ENCODE peak calls at places on chromosomes 16 and 17, in five cellular contexts. B is sigmoid colon, P is stomach, U is GM12878, H is transverse colon. V is an unnamed sample.

GRCh38 chr17:2238432-2239169 is 65.0 kb downstream of the SMG6 start:
- DNase-seq in B (peak; percentile 78), P (no peak), U (peak; percentile 86), H (peak; percentile 34), V (no peak)

GRCh38 chr16:57778658-57779057 is 23.6 kb downstream of the KIFC3 start:
- DNase-seq in B (no peak), P (no peak), U (no peak), H (no peak), V (no peak)

GRCh38 chr17:43431741-43432523 is 33.1 kb downstream of the ARL4D start:
- DNase-seq in B (peak; percentile 75), P (no peak), U (no peak), H (no peak), V (no peak)

GRCh38 chr16:73054732-73055481 is 7.0 kb upstream of the ZFHX3 start:
- DNase-seq in B (peak; percentile 27), P (no peak), U (no peak), H (no peak), V (peak; percentile 73)

GRCh38 chr17:73956595-73957465 is 246.6 kb upstream of the RPL38 start:
- DNase-seq in B (no peak), P (peak; percentile 59), U (no peak), H (peak; percentile 69), V (peak; percentile 56)

GRCh38 chr17:59154335-59154720 is 658 bp downstream of the SKA2 start:
- DNase-seq in B (peak; percentile 70), P (peak; percentile 37), U (no peak), H (peak; percentile 46), V (peak; percentile 41)

GRCh38 chr17:78361227-78361683 is 1.4 kb upstream of the SOCS3 start:
- DNase-seq in B (no peak), P (no peak), U (no peak), H (no peak), V (no peak)

GRCh38 chr17:29111816-29112499 is 68.2 kb downstream of the MYO18A start:
- DNase-seq in B (peak; percentile 80), P (peak; percentile 72), U (no peak), H (peak; percentile 68), V (peak; percentile 41)

GRCh38 chr17:47884905-47885735 is 10.9 kb upstream of the SP2 start:
- DNase-seq in B (no peak), P (no peak), U (no peak), H (peak; percentile 74), V (no peak)

GRCh38 chr16:58516768-58517107 is 1.4 kb downstream of the SETD6 start:
- DNase-seq in B (no peak), P (no peak), U (no peak), H (no peak), V (no peak)

GRCh38 chr17:21242026-21242700 is 11.0 kb downstream of the NATD1 start:
- DNase-seq in B (no peak), P (no peak), U (no peak), H (no peak), V (no peak)

GRCh38 chr16:50972899-50973298 is 178.2 kb downstream of the SALL1 start:
- DNase-seq in B (no peak), P (no peak), U (no peak), H (no peak), V (no peak)

GRCh38 chr17:4195306-4195705 is 52.3 kb downstream of the CYB5D2 start:
- DNase-seq in B (no peak), P (no peak), U (no peak), H (no peak), V (no peak)

GRCh38 chr17:32876414-32877163 is at the start of gene MYO1D:
- DNase-seq in B (peak; percentile 74), P (peak; percentile 79), U (no peak), H (peak; percentile 88), V (peak; percentile 45)

GRCh38 chr17:10033449-10033848 is 128.4 kb upstream of the RCVRN start:
- DNase-seq in B (no peak), P (no peak), U (no peak), H (no peak), V (no peak)

GRCh38 chr17:17738901-17739300 is 57.6 kb downstream of the RAI1 start:
- DNase-seq in B (no peak), P (no peak), U (no peak), H (peak; percentile 27), V (no peak)

GRCh38 chr17:80703109-80703508 is 158.5 kb downstream of the RPTOR start:
- DNase-seq in B (no peak), P (no peak), U (no peak), H (no peak), V (no peak)

GRCh38 chr17:50055055-50055425 is 870 bp upstream of the ITGA3 start:
- DNase-seq in B (no peak), P (peak; percentile 87), U (no peak), H (peak; percentile 87), V (no peak)

GRCh38 chr17:50057521-50057991 is 1.6 kb downstream of the ITGA3 start:
- DNase-seq in B (no peak), P (peak; percentile 49), U (no peak), H (peak; percentile 79), V (no peak)

GRCh38 chr17:50056961-50057330 is 1.0 kb downstream of the ITGA3 start:
- DNase-seq in B (no peak), P (peak; percentile 40), U (no peak), H (peak; percentile 69), V (no peak)

GRCh38 chr17:50056217-50056960 is 479 bp downstream of the ITGA3 start:
- DNase-seq in B (peak; percentile 84), P (peak; percentile 76), U (no peak), H (peak; percentile 71), V (peak; percentile 45)

DNA sequence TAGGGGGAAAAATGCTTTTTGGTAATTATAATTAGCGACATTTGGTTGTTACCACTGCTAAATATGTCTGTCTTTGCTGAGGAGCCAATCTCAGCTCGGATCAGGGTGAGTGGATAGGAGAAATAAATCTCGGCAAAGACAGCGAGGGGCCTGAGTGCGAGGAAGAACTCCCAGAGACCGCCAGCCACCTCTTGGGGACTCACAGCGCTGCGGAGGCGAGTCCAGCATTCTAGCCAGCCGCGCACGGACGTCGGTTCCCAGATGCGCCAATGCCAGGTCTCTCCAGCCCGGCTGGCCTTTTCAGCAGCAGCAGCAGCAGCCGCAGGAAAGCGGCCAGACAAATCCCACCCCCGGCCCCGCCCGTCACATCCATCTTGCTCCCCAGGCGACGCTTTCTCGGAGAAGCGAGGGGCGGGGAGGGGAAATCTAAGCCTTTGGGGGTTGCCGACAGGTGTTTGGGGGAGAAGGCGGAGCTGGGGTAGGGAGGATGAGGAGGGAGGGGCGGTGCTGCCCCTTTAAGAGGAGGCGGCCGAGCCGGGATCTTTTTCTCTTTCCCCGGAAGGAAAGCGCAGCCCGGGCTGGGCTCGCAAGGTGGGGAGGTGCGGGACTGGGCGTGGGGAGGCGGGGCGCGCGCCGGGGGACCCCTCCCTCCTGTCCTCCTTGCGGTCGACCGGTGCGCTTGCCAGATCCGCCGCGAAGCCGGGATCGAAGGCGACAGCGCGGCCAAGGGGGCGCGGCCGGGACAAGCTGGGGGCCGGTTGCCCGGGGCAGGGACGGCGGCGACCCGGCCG is at the start of gene ITGA3:
- DNase-seq in B (peak; percentile 94), P (peak; percentile 89), U (no peak), H (peak; percentile 90), V (no peak)
- TF ChIP-seq EP300 in B (no peak), P (no peak), U (no peak), H (no peak), V (no peak)

GRCh38 chr16:62156971-62157370 is 120.7 kb upstream of the CDH8 start:
- DNase-seq in B (no peak), P (no peak), U (no peak), H (no peak), V (no peak)

GRCh38 chr16:62157544-62157943 is 121.3 kb upstream of the CDH8 start:
- DNase-seq in B (no peak), P (no peak), U (no peak), H (no peak), V (no peak)
- TF ChIP-seq EP300 in B (no peak), P (no peak), U (no peak), H (no peak), V (no peak)

GRCh38 chr16:19488213-19488640 is 33.7 kb downstream of the GDE1 start:
- DNase-seq in B (no peak), P (peak; percentile 46), U (no peak), H (peak; percentile 84), V (no peak)
- TF ChIP-seq EP300 in B (no peak), P (no peak), U (no peak), H (no peak), V (no peak)

DNA sequence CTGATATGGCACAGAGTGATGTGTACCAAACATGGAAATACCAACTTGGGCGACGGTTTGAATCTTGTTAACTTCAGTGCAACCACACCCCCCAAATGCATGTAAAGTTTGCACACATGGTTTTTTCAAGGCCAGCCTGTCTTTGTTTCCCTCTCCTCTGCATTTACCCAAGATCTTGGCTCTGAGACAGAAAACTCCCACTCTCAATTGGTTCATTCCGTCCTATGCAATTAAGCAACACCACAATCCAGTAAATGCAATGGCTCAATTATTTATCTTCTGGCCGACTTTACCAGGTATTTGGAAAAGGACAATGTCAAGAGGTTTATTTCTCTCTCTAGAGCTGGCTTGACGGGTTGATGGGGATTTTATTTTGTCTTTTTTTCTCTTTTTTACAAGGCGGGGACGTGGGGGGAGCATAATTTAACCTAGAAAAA is 1.0 kb downstream of the STAT3 start:
- DNase-seq in B (peak; percentile 58), P (no peak), U (no peak), H (no peak), V (peak; percentile 90)
- TF ChIP-seq EP300 in B (no peak), P (no peak), U (no peak), H (no peak), V (peak; percentile 41)

V was measured in HepG2.